ENCODE peak calls at places on chromosomes 12 and 14, in seven cellular contexts. One of them, this sample, is unnamed.

GRCh38 chr12:78878447-78878846 is 13.9 kb downstream of the SYT1 start:
- DNase-seq in HEK293T: no peak
- DNase-seq in CD4-positive, alpha-beta memory T cell: no peak
- DNase-seq in iPS DF 6.9: no peak
- DNase-seq in activated gamma-delta T cell treated with anti-CD3 and anti-CD28 coated beads, Interleukin-2, amount 50 U/mL, for 16 hours: no peak
- DNase-seq in stimulated activated CD8-positive, alpha-beta memory T cell treated with anti-CD3 and anti-CD28 coated beads, Interleukin-12 subunit alpha, Interleukin-12 subunit beta, amount 100 ng/mL, for 1 hour: no peak
- DNase-seq in RWPE1: no peak
- DNase-seq in this sample: no peak

GRCh38 chr12:114096461-114096860 is 130.3 kb upstream of the RBM19 start:
- DNase-seq in activated gamma-delta T cell treated with anti-CD3 and anti-CD28 coated beads, Interleukin-2, amount 50 U/mL, for 16 hours: no peak
- DNase-seq in CD4-positive, alpha-beta memory T cell: no peak
- DNase-seq in HEK293T: no peak
- DNase-seq in iPS DF 6.9: no peak
- DNase-seq in stimulated activated CD8-positive, alpha-beta memory T cell treated with anti-CD3 and anti-CD28 coated beads, Interleukin-12 subunit alpha, Interleukin-12 subunit beta, amount 100 ng/mL, for 1 hour: no peak
- DNase-seq in RWPE1: no peak
- DNase-seq in this sample: no peak

GRCh38 chr12:57534250-57534649 is 11.6 kb downstream of the MBD6 start:
- DNase-seq in CD4-positive, alpha-beta memory T cell: no peak
- DNase-seq in stimulated activated CD8-positive, alpha-beta memory T cell treated with anti-CD3 and anti-CD28 coated beads, Interleukin-12 subunit alpha, Interleukin-12 subunit beta, amount 100 ng/mL, for 1 hour: no peak
- DNase-seq in iPS DF 6.9: no peak
- DNase-seq in RWPE1: no peak
- DNase-seq in HEK293T: no peak
- DNase-seq in activated gamma-delta T cell treated with anti-CD3 and anti-CD28 coated beads, Interleukin-2, amount 50 U/mL, for 16 hours: no peak
- DNase-seq in this sample: no peak

GRCh38 chr12:109640961-109641360 is 67.4 kb downstream of the MVK start:
- DNase-seq in activated gamma-delta T cell treated with anti-CD3 and anti-CD28 coated beads, Interleukin-2, amount 50 U/mL, for 16 hours: no peak
- DNase-seq in HEK293T: no peak
- DNase-seq in stimulated activated CD8-positive, alpha-beta memory T cell treated with anti-CD3 and anti-CD28 coated beads, Interleukin-12 subunit alpha, Interleukin-12 subunit beta, amount 100 ng/mL, for 1 hour: no peak
- DNase-seq in iPS DF 6.9: no peak
- DNase-seq in RWPE1: no peak
- DNase-seq in CD4-positive, alpha-beta memory T cell: no peak
- DNase-seq in this sample: no peak

GRCh38 chr12:100268835-100269564 is 2.0 kb downstream of the SCYL2 start:
- DNase-seq in iPS DF 6.9: no peak
- DNase-seq in activated gamma-delta T cell treated with anti-CD3 and anti-CD28 coated beads, Interleukin-2, amount 50 U/mL, for 16 hours: no peak
- DNase-seq in CD4-positive, alpha-beta memory T cell: no peak
- DNase-seq in HEK293T: no peak
- DNase-seq in stimulated activated CD8-positive, alpha-beta memory T cell treated with anti-CD3 and anti-CD28 coated beads, Interleukin-12 subunit alpha, Interleukin-12 subunit beta, amount 100 ng/mL, for 1 hour: no peak
- DNase-seq in RWPE1: no peak
- DNase-seq in this sample: no peak

GRCh38 chr14:76687611-76688372 is 73.5 kb upstream of the VASH1 start:
- DNase-seq in CD4-positive, alpha-beta memory T cell: no peak
- DNase-seq in HEK293T: no peak
- DNase-seq in RWPE1: no peak
- DNase-seq in iPS DF 6.9: no peak
- DNase-seq in activated gamma-delta T cell treated with anti-CD3 and anti-CD28 coated beads, Interleukin-2, amount 50 U/mL, for 16 hours: no peak
- DNase-seq in stimulated activated CD8-positive, alpha-beta memory T cell treated with anti-CD3 and anti-CD28 coated beads, Interleukin-12 subunit alpha, Interleukin-12 subunit beta, amount 100 ng/mL, for 1 hour: no peak
- DNase-seq in this sample: no peak

GRCh38 chr12:132424118-132424438 is 65.9 kb upstream of the FBRSL1 start:
- DNase-seq in CD4-positive, alpha-beta memory T cell: no peak
- DNase-seq in HEK293T: no peak
- DNase-seq in activated gamma-delta T cell treated with anti-CD3 and anti-CD28 coated beads, Interleukin-2, amount 50 U/mL, for 16 hours: no peak
- DNase-seq in iPS DF 6.9: no peak
- DNase-seq in stimulated activated CD8-positive, alpha-beta memory T cell treated with anti-CD3 and anti-CD28 coated beads, Interleukin-12 subunit alpha, Interleukin-12 subunit beta, amount 100 ng/mL, for 1 hour: no peak
- DNase-seq in RWPE1: no peak
- DNase-seq in this sample: no peak

GRCh38 chr14:32307881-32308582 is 21.1 kb upstream of the AKAP6 start:
- DNase-seq in stimulated activated CD8-positive, alpha-beta memory T cell treated with anti-CD3 and anti-CD28 coated beads, Interleukin-12 subunit alpha, Interleukin-12 subunit beta, amount 100 ng/mL, for 1 hour: no peak
- DNase-seq in RWPE1: no peak
- DNase-seq in CD4-positive, alpha-beta memory T cell: no peak
- DNase-seq in activated gamma-delta T cell treated with anti-CD3 and anti-CD28 coated beads, Interleukin-2, amount 50 U/mL, for 16 hours: no peak
- DNase-seq in iPS DF 6.9: no peak
- DNase-seq in HEK293T: peak
- DNase-seq in this sample: no peak

GRCh38 chr14:60163741-60164140 is 1.5 kb downstream of the DHRS7 start:
- DNase-seq in HEK293T: no peak
- DNase-seq in RWPE1: no peak
- DNase-seq in stimulated activated CD8-positive, alpha-beta memory T cell treated with anti-CD3 and anti-CD28 coated beads, Interleukin-12 subunit alpha, Interleukin-12 subunit beta, amount 100 ng/mL, for 1 hour: no peak
- DNase-seq in CD4-positive, alpha-beta memory T cell: no peak
- DNase-seq in iPS DF 6.9: no peak
- DNase-seq in activated gamma-delta T cell treated with anti-CD3 and anti-CD28 coated beads, Interleukin-2, amount 50 U/mL, for 16 hours: no peak
- DNase-seq in this sample: no peak